ENCODE peak calls at places on chromosomes 11 and 22, in eight cellular contexts. One of them, this sample, is unnamed. For H3K4me1, the result is how much of the 10 kb centered on the place peaks cover.

GRCh38 chr11:76657139-76657823 is 13.3 kb downstream of the LRRC32 start:
- DNase-seq in endothelial cell of umbilical vein: no peak
- DNase-seq in cardiac muscle cell: no peak
- DNase-seq in spleen: no peak
- DNase-seq in upper lobe of right lung: peak
- DNase-seq in thoracic aorta: no peak
- DNase-seq in fibroblast of lung: no peak
- DNase-seq in PC-3: no peak
- DNase-seq in this sample: no peak

GRCh38 chr11:32386770-32387377 is 48.5 kb downstream of the WT1 start:
- DNase-seq in cardiac muscle cell: peak
- DNase-seq in fibroblast of lung: peak
- DNase-seq in upper lobe of right lung: no peak
- DNase-seq in PC-3: peak
- DNase-seq in thoracic aorta: no peak
- DNase-seq in endothelial cell of umbilical vein: peak
- DNase-seq in spleen: no peak
- DNase-seq in this sample: peak

GRCh38 chr11:72950685-72951084 is 136.5 kb downstream of the ATG16L2 start:
- DNase-seq in upper lobe of right lung: no peak
- DNase-seq in fibroblast of lung: no peak
- DNase-seq in thoracic aorta: no peak
- DNase-seq in endothelial cell of umbilical vein: no peak
- DNase-seq in PC-3: no peak
- DNase-seq in spleen: no peak
- DNase-seq in cardiac muscle cell: no peak
- DNase-seq in this sample: no peak

GRCh38 chr11:19398772-19399542 is 158.2 kb upstream of the E2F8 start:
- DNase-seq in cardiac muscle cell: peak
- DNase-seq in upper lobe of right lung: no peak
- DNase-seq in fibroblast of lung: peak
- DNase-seq in PC-3: peak
- DNase-seq in thoracic aorta: no peak
- DNase-seq in endothelial cell of umbilical vein: no peak
- DNase-seq in spleen: no peak
- DNase-seq in this sample: no peak

GRCh38 chr11:121337740-121338272 is 45.2 kb downstream of the SC5D start:
- DNase-seq in PC-3: no peak
- DNase-seq in thoracic aorta: no peak
- DNase-seq in endothelial cell of umbilical vein: no peak
- DNase-seq in cardiac muscle cell: no peak
- DNase-seq in fibroblast of lung: no peak
- DNase-seq in spleen: no peak
- DNase-seq in upper lobe of right lung: no peak
- DNase-seq in this sample: no peak

GRCh38 chr11:46725338-46726205 is 6.6 kb downstream of the F2 start:
- DNase-seq in fibroblast of lung: no peak
- DNase-seq in spleen: peak
- DNase-seq in thoracic aorta: no peak
- DNase-seq in upper lobe of right lung: no peak
- DNase-seq in PC-3: no peak
- DNase-seq in cardiac muscle cell: no peak
- DNase-seq in endothelial cell of umbilical vein: no peak
- DNase-seq in this sample: no peak

GRCh38 chr22:22909605-22910271 is 22.1 kb downstream of the IGLL5 start:
- DNase-seq in thoracic aorta: no peak
- DNase-seq in endothelial cell of umbilical vein: no peak
- DNase-seq in PC-3: no peak
- DNase-seq in cardiac muscle cell: no peak
- DNase-seq in spleen: peak
- DNase-seq in upper lobe of right lung: no peak
- DNase-seq in fibroblast of lung: no peak
- DNase-seq in this sample: no peak

GRCh38 chr11:119459293-119459976 is 36.5 kb upstream of the THY1 start:
- DNase-seq in spleen: no peak
- DNase-seq in PC-3: no peak
- DNase-seq in fibroblast of lung: no peak
- DNase-seq in thoracic aorta: no peak
- DNase-seq in upper lobe of right lung: no peak
- DNase-seq in cardiac muscle cell: no peak
- DNase-seq in endothelial cell of umbilical vein: no peak
- DNase-seq in this sample: no peak

GRCh38 chr22:31278643-31279326 is 13.5 kb downstream of the PIK3IP1 start:
- DNase-seq in thoracic aorta: no peak
- DNase-seq in fibroblast of lung: no peak
- DNase-seq in spleen: no peak
- DNase-seq in endothelial cell of umbilical vein: no peak
- DNase-seq in cardiac muscle cell: no peak
- DNase-seq in upper lobe of right lung: no peak
- DNase-seq in PC-3: no peak
- DNase-seq in this sample: no peak

GRCh38 chr11:85682330-85683305 is 3.4 kb downstream of the CCDC89 start:
- DNase-seq in fibroblast of lung: peak
- DNase-seq in PC-3: no peak
- DNase-seq in cardiac muscle cell: peak
- DNase-seq in spleen: peak
- DNase-seq in thoracic aorta: no peak
- DNase-seq in endothelial cell of umbilical vein: peak
- DNase-seq in upper lobe of right lung: peak
- DNase-seq in this sample: peak

GRCh38 chr22:50178471-50178864 is 7.2 kb upstream of the TRABD start:
- DNase-seq in endothelial cell of umbilical vein: no peak
- DNase-seq in thoracic aorta: no peak
- DNase-seq in upper lobe of right lung: no peak
- DNase-seq in fibroblast of lung: no peak
- DNase-seq in cardiac muscle cell: no peak
- DNase-seq in spleen: peak
- DNase-seq in PC-3: no peak
- DNase-seq in this sample: no peak

GRCh38 chr22:43475549-43476076 is 63.8 kb downstream of the MPPED1 start:
- DNase-seq in fibroblast of lung: no peak
- DNase-seq in PC-3: no peak
- DNase-seq in endothelial cell of umbilical vein: no peak
- DNase-seq in cardiac muscle cell: no peak
- DNase-seq in thoracic aorta: no peak
- DNase-seq in upper lobe of right lung: no peak
- DNase-seq in spleen: no peak
- DNase-seq in this sample: no peak

DNA sequence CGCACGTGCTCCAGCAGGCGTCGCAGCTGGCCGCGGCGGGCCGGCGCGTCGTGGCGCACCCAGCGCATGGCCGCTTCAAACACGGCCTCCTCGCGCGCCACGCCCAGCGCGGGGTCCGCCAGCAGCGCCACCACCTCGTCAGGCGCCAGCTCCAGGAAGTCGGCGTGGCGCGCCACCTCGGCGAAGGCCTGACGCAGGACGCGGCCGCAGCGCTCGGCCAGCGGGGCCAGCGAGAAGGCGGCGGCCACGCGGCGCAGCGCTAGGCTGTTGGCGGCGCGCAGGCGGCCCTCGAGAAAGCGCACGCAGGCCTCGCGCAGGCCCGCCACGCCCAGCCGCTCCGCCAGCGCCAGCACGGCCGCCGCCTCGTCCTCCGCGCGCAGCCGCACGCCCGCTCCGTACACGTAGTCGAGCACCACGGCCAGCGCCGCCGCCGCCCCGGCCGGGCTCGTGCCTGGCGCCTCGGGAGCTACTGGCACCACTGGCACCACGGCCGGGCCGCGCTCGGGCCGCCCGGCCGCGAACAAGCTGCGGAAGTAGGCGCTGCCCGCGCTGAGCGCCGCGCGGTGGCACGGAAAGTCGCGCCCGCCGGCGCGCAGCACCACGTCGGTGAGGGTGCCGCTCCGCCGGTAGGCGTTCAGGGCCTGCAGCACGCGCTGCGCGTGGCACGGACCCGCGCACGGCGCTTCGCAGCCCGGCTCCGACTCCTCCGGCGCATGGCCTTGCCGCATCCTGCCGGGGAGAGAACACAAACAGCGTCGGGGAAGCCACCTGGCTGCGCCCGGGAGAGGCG is 2.9 kb downstream of the KLHL35 start:
- DNase-seq in endothelial cell of umbilical vein: peak
- DNase-seq in PC-3: peak
- DNase-seq in fibroblast of lung: peak
- DNase-seq in spleen: peak
- DNase-seq in upper lobe of right lung: peak
- DNase-seq in cardiac muscle cell: peak
- DNase-seq in thoracic aorta: no peak
- DNase-seq in this sample: peak
- H3K27ac ChIP-seq in endothelial cell of umbilical vein: no peak
- H3K27ac ChIP-seq in PC-3: no peak
- H3K27ac ChIP-seq in fibroblast of lung: no peak
- H3K27ac ChIP-seq in spleen: no peak
- H3K27ac ChIP-seq in upper lobe of right lung: no peak
- H3K27ac ChIP-seq in cardiac muscle cell: no peak
- H3K27ac ChIP-seq in thoracic aorta: peak
- H3K27ac ChIP-seq in this sample: no peak

DNA sequence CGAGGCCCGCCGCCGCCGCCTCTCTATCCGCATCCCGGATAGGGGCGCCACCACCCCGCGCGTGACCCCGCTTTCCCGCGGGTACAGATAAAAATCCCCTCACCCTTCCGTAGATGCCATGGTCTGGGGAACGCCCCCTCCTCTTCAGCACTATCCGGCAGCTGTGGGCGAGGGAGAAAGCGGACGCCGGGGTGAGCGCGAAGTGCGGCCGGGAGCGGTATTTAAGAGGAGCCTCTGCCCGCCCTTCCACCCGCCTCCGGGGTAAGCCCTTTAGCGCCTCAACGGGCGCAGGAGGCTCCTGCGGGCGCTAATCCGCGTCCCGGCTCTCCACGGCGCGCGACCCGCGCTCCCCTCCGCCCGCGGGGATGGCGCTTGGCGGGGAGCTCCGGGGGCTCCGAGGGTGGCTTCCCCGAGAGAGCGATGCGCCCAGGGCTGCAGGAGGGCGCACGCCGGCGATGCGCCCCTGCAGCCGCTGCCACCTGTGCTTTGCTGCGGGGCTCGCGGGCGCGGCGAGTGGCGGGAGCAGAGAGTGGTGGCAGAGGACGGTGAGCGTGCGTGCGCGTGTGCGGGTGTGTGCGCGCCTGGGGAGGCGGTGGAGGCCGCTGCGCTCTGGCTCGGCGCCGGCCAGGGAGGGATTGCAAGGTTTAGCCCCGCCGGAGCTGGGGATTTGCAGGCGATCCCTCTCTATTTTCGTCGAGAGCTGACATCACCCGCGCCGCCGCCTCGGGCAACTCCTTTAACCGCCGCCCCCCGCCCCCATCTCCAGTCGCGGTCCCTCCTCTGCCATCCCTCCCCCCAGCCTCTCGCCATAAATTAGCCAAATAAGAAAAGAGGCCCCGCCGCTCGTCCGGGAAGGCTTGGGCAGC is at the start of gene SLC1A2:
- DNase-seq in endothelial cell of umbilical vein: no peak
- DNase-seq in thoracic aorta: no peak
- DNase-seq in fibroblast of lung: no peak
- DNase-seq in upper lobe of right lung: peak
- DNase-seq in PC-3: no peak
- DNase-seq in cardiac muscle cell: peak
- DNase-seq in spleen: no peak
- DNase-seq in this sample: peak
- TF ChIP-seq CTCF in endothelial cell of umbilical vein: no peak
- TF ChIP-seq CTCF in thoracic aorta: no peak
- TF ChIP-seq CTCF in fibroblast of lung: no peak
- TF ChIP-seq CTCF in upper lobe of right lung: no peak
- TF ChIP-seq CTCF in PC-3: no peak
- TF ChIP-seq CTCF in cardiac muscle cell: no peak
- TF ChIP-seq CTCF in spleen: no peak
- TF ChIP-seq CTCF in this sample: no peak

GRCh38 chr11:67999201-67999629 is 4.7 kb downstream of the UNC93B1 start:
- DNase-seq in PC-3: no peak
- DNase-seq in fibroblast of lung: no peak
- DNase-seq in upper lobe of right lung: peak
- DNase-seq in cardiac muscle cell: no peak
- DNase-seq in spleen: no peak
- DNase-seq in thoracic aorta: no peak
- DNase-seq in endothelial cell of umbilical vein: no peak
- DNase-seq in this sample: no peak

GRCh38 chr11:67998150-67999045 is 5.5 kb downstream of the UNC93B1 start:
- DNase-seq in cardiac muscle cell: no peak
- DNase-seq in fibroblast of lung: no peak
- DNase-seq in PC-3: no peak
- DNase-seq in upper lobe of right lung: peak
- DNase-seq in spleen: no peak
- DNase-seq in endothelial cell of umbilical vein: no peak
- DNase-seq in thoracic aorta: no peak
- DNase-seq in this sample: no peak

GRCh38 chr11:67996051-67996450 is 7.8 kb downstream of the UNC93B1 start:
- DNase-seq in upper lobe of right lung: peak
- DNase-seq in spleen: no peak
- DNase-seq in endothelial cell of umbilical vein: no peak
- DNase-seq in fibroblast of lung: no peak
- DNase-seq in cardiac muscle cell: no peak
- DNase-seq in thoracic aorta: no peak
- DNase-seq in PC-3: no peak
- DNase-seq in this sample: no peak

GRCh38 chr11:67997460-67997921 is 6.4 kb downstream of the UNC93B1 start:
- DNase-seq in endothelial cell of umbilical vein: no peak
- DNase-seq in fibroblast of lung: no peak
- DNase-seq in cardiac muscle cell: no peak
- DNase-seq in upper lobe of right lung: peak
- DNase-seq in thoracic aorta: no peak
- DNase-seq in PC-3: no peak
- DNase-seq in spleen: peak
- DNase-seq in this sample: no peak

GRCh38 chr11:67996622-67997459 is 7.1 kb downstream of the UNC93B1 start:
- DNase-seq in PC-3: peak
- DNase-seq in thoracic aorta: no peak
- DNase-seq in endothelial cell of umbilical vein: peak
- DNase-seq in cardiac muscle cell: peak
- DNase-seq in fibroblast of lung: peak
- DNase-seq in upper lobe of right lung: peak
- DNase-seq in spleen: peak
- DNase-seq in this sample: peak
- H3K4me1 ChIP-seq in PC-3: under half
- H3K4me1 ChIP-seq in thoracic aorta: under half
- H3K4me1 ChIP-seq in endothelial cell of umbilical vein: under half
- H3K4me1 ChIP-seq in cardiac muscle cell: under half
- H3K4me1 ChIP-seq in fibroblast of lung: under half
- H3K4me1 ChIP-seq in upper lobe of right lung: under half
- H3K4me1 ChIP-seq in spleen: under half
- H3K4me1 ChIP-seq in this sample: under half

GRCh38 chr22:27212081-27212480 is 554.7 kb downstream of the MIAT start:
- DNase-seq in upper lobe of right lung: no peak
- DNase-seq in spleen: no peak
- DNase-seq in PC-3: no peak
- DNase-seq in endothelial cell of umbilical vein: no peak
- DNase-seq in cardiac muscle cell: peak
- DNase-seq in thoracic aorta: no peak
- DNase-seq in fibroblast of lung: no peak
- DNase-seq in this sample: no peak
- H3K27ac ChIP-seq in upper lobe of right lung: no peak
- H3K27ac ChIP-seq in spleen: no peak
- H3K27ac ChIP-seq in PC-3: no peak
- H3K27ac ChIP-seq in endothelial cell of umbilical vein: peak
- H3K27ac ChIP-seq in cardiac muscle cell: no peak
- H3K27ac ChIP-seq in thoracic aorta: peak
- H3K27ac ChIP-seq in fibroblast of lung: no peak
- H3K27ac ChIP-seq in this sample: peak

DNA sequence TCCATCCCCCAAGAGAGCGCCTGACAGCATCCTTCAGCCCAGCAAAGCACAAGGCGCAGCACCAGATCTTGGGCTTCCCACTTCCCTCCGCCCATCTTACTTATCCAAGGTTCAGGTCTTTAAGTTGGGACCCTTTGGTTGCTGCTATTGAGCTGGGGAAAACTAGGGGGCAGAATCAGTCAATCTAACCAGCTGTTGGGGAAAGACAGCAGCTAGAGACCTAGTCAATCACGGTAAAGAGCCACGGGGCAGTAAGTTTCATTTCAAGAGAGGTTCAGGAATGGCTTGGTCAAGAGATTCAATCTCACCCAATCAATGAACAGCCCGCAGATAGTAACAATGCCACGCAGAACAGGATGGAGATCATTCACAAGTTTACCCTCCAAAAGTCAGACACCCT is 1.7 kb downstream of the ABTB2 start:
- DNase-seq in fibroblast of lung: no peak
- DNase-seq in cardiac muscle cell: no peak
- DNase-seq in endothelial cell of umbilical vein: no peak
- DNase-seq in PC-3: no peak
- DNase-seq in spleen: no peak
- DNase-seq in thoracic aorta: no peak
- DNase-seq in upper lobe of right lung: no peak
- DNase-seq in this sample: peak
- TF ChIP-seq CTCF in fibroblast of lung: no peak
- TF ChIP-seq CTCF in cardiac muscle cell: no peak
- TF ChIP-seq CTCF in endothelial cell of umbilical vein: no peak
- TF ChIP-seq CTCF in PC-3: peak
- TF ChIP-seq CTCF in spleen: no peak
- TF ChIP-seq CTCF in thoracic aorta: no peak
- TF ChIP-seq CTCF in upper lobe of right lung: no peak
- TF ChIP-seq CTCF in this sample: peak